ENCODE peak calls at places on chromosomes 2 and 18, in seven cellular contexts. L is cardiac muscle cell, G is DND-41, F is tibial nerve, A is mesendoderm, U is lower lobe of right lung, M is HCT116. P is an unnamed sample.
A peak's percentile ranks its signal among the peaks of the same experiment; 100 is the strongest.

GRCh38 chr2:46294185-46294836 is 2.9 kb upstream of the EPAS1 start:
- DNase-seq in M (no peak), F (no peak), G (peak; percentile 36), L (no peak), U (no peak), A (peak; percentile 49), P (no peak)

GRCh38 chr2:183070942-183071844 is 7.4 kb upstream of the DUSP19 start:
- DNase-seq in A (peak; percentile 92), U (peak; percentile 56), G (no peak), L (peak; percentile 73), F (peak; percentile 13), M (no peak), P (no peak)

GRCh38 chr2:69720404-69720803 is 21.5 kb upstream of the ANXA4 start:
- DNase-seq in M (no peak), F (no peak), L (peak; percentile 31), G (no peak), U (no peak), A (no peak), P (no peak)

GRCh38 chr2:240170354-240170735 is 29.9 kb upstream of the OTOS start:
- DNase-seq in L (peak; percentile 6), G (no peak), A (no peak), F (no peak), M (no peak), U (no peak), P (no peak)

GRCh38 chr18:46269275-46269674 is 165.1 kb downstream of the HAUS1 start:
- DNase-seq in G (no peak), A (no peak), M (no peak), L (no peak), U (no peak), F (no peak), P (no peak)

GRCh38 chr2:150697596-150697995 is 210.1 kb upstream of the RND3 start:
- DNase-seq in L (peak; percentile 43), G (no peak), A (no peak), F (peak; percentile 44), U (no peak), M (no peak), P (no peak)

GRCh38 chr2:45256867-45257641 is 247.8 kb upstream of the SIX2 start:
- DNase-seq in G (no peak), L (no peak), F (no peak), A (no peak), U (no peak), M (no peak), P (no peak)

GRCh38 chr2:19876751-19877150 is 25.0 kb downstream of the TTC32 start:
- DNase-seq in G (no peak), L (no peak), F (no peak), A (peak; percentile 17), M (no peak), U (no peak), P (no peak)

GRCh38 chr2:71643674-71644357 is 190.5 kb downstream of the DYSF start:
- DNase-seq in M (no peak), L (no peak), U (no peak), F (no peak), A (peak; percentile 65), G (no peak), P (no peak)

GRCh38 chr2:30255466-30256408 is 24.4 kb downstream of the LBH start:
- DNase-seq in G (no peak), F (no peak), U (no peak), M (no peak), A (no peak), L (no peak), P (no peak)

GRCh38 chr2:241074065-241074818 is 27.8 kb downstream of the MTERF4 start:
- DNase-seq in L (no peak), F (no peak), U (no peak), A (no peak), G (no peak), M (no peak), P (no peak)

GRCh38 chr2:220104871-220105351 is 477.5 kb downstream of the SLC4A3 start:
- DNase-seq in G (no peak), M (no peak), U (no peak), L (peak; percentile 93), F (no peak), A (peak; percentile 65), P (no peak)

GRCh38 chr18:48171490-48172188 is 237.5 kb downstream of the ZBTB7C start:
- DNase-seq in G (no peak), A (no peak), L (no peak), U (no peak), F (no peak), M (no peak), P (no peak)

GRCh38 chr2:219058541-219059374 is 2.0 kb downstream of the IHH start:
- DNase-seq in G (no peak), U (peak; percentile 85), A (peak; percentile 22), F (no peak), M (no peak), L (peak; percentile 35), P (no peak)

GRCh38 chr2:219057709-219058540 is 2.8 kb downstream of the IHH start:
- DNase-seq in L (peak; percentile 73), F (peak; percentile 47), G (peak; percentile 66), M (peak; percentile 26), A (peak; percentile 79), U (peak; percentile 84), P (peak; percentile 75)

GRCh38 chr2:219059725-219060682 is 717 bp downstream of the IHH start:
- DNase-seq in L (no peak), A (peak; percentile 8), M (no peak), U (no peak), G (no peak), F (no peak), P (no peak)

GRCh38 chr2:219059375-219059724 is 1.4 kb downstream of the IHH start:
- DNase-seq in A (no peak), M (no peak), U (no peak), F (no peak), L (no peak), G (no peak), P (no peak)

DNA sequence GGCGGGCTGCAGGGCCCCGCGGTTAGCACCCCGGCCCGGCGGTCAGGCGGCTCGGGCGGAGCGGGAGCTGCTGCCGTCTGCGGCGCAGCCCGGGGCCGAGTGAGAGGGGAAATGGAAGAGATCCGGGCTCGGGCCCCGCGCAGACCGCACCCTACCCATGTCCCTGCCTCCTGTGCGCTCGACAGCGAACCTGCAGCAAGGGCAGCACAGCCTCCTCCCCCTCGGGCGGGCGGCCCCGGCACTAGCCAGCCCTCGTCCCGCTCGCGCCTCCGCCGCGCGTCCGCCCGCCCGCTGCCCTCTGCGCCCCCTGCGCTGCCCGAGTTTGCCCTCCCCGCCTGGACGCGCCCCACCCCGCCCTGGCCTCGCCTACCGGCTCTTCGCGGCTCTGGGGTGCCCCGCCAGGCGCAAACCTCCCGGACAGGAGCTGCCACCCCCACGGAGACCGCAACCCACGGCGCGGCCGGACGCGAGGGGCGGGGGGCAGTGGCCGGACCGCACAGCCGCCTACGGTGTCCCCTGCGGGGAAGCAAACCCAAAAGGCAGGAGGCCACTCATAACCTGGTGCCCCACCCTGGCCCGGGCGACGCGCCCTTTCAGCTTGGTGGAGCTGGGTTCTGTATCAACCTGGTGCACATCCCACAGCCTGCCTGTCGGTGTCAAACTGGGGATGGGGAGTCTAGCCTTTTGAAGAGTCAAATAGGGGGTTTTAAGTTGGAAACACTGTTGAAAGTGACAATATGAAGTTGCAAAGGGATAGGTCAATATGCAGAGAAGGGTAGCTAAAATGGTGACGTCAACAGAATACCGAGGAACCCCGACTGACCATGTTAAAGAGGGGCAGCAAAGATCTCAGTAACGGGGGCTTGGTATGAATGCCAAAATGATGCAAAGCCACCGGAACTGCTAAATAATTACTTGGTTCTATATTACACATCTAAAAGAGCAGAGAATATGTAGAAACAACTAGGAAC is at the start of gene IHH:
- DNase-seq in L (peak; percentile 20), U (peak; percentile 56), A (peak; percentile 40), F (no peak), G (no peak), M (no peak), P (peak; percentile 9)
- H3K4me1 ChIP-seq in L (peaks cover 4% of the 10 kb centered on the region), U (peaks cover 39% of the 10 kb centered on the region), A (no peaks in the 10 kb centered on the region), F (peaks cover 27% of the 10 kb centered on the region), G (no peaks in the 10 kb centered on the region), M (no peaks in the 10 kb centered on the region), P (peaks cover 35% of the 10 kb centered on the region)

DNA sequence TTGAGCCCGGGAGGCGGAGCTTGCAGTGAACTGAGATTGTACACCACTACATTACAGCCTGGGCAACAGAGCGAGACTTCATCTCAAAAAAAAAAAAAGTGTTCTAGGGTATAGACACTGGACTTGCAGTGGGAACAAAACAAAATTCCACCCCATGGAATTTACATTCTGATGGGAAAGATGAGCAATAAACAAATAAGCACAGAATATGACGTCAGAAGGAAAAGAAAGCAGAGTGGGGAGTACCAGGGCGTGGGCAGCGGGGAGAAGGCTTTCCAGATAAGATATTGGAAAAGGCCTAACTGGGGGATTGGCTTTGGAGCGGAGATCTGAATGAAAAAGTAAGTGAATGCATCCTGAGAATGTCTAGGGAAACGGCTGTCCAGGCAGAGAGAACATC is 17.6 kb downstream of the NPPC start:
- DNase-seq in F (no peak), A (no peak), G (no peak), U (no peak), L (no peak), M (no peak), P (no peak)
- H3K27me3 ChIP-seq in F (no peaks in the 10 kb centered on the region), A (no peaks in the 10 kb centered on the region), G (no peaks in the 10 kb centered on the region), U (no peaks in the 10 kb centered on the region), L (no peaks in the 10 kb centered on the region), M (no peaks in the 10 kb centered on the region), P (no peaks in the 10 kb centered on the region)

GRCh38 chr2:238169021-238169707 is 10.4 kb downstream of the ERFE start:
- DNase-seq in F (peak; percentile 84), G (no peak), A (no peak), L (peak; percentile 95), M (no peak), U (no peak), P (no peak)

GRCh38 chr2:238169708-238170251 is 11.0 kb downstream of the ERFE start:
- DNase-seq in F (peak; percentile 39), M (no peak), A (no peak), L (peak; percentile 97), U (no peak), G (no peak), P (no peak)

GRCh38 chr2:238172439-238172838 is 13.7 kb downstream of the ERFE start:
- DNase-seq in M (no peak), A (no peak), G (no peak), U (no peak), F (no peak), L (no peak), P (no peak)

GRCh38 chr2:238171575-238172187 is 12.9 kb downstream of the ERFE start:
- DNase-seq in G (no peak), L (no peak), M (no peak), U (no peak), F (no peak), A (no peak), P (no peak)

GRCh38 chr2:238170386-238171071 is 11.8 kb downstream of the ERFE start:
- DNase-seq in M (no peak), A (no peak), U (peak; percentile 50), G (no peak), L (no peak), F (no peak), P (no peak)
- H3K4me1 ChIP-seq in M (peaks cover 2% of the 10 kb centered on the region), A (no peaks in the 10 kb centered on the region), U (peaks cover 21% of the 10 kb centered on the region), G (no peaks in the 10 kb centered on the region), L (no peaks in the 10 kb centered on the region), F (peaks cover 13% of the 10 kb centered on the region), P (no peaks in the 10 kb centered on the region)

GRCh38 chr2:34567128-34567527 is 968.0 kb upstream of the FAM98A start:
- DNase-seq in L (no peak), M (no peak), F (no peak), G (no peak), A (no peak), U (no peak), P (no peak)
- H3K27me3 ChIP-seq in L (no peaks in the 10 kb centered on the region), M (no peaks in the 10 kb centered on the region), F (no peaks in the 10 kb centered on the region), G (no peaks in the 10 kb centered on the region), A (no peaks in the 10 kb centered on the region), U (no peaks in the 10 kb centered on the region), P (no peaks in the 10 kb centered on the region)

P was measured in CD4-positive, alpha-beta memory T cell.